ENCODE peak calls at places on chromosomes 7 and 10, in five cellular contexts. A is HCT116, G is WERI-Rb-1, Z is A549, L is aorta. M is an unnamed sample.

GRCh38 chr7:5595545-5596045 is 172.0 kb upstream of the TNRC18 start:
- DNase-seq in G (no peak), L (peak; percentile 64), Z (peak; percentile 58), A (no peak), M (no peak)

GRCh38 chr10:97744405-97745035 is 7.6 kb downstream of the ZFYVE27 start:
- DNase-seq in Z (no peak), A (no peak), G (no peak), L (no peak), M (no peak)

GRCh38 chr7:142542938-142543337 is 206.3 kb upstream of the PRSS1 start:
- DNase-seq in L (no peak), Z (no peak), A (no peak), G (no peak), M (no peak)

GRCh38 chr10:27746364-27747095 is 911 bp upstream of the MKX start:
- DNase-seq in G (no peak), L (no peak), A (no peak), Z (no peak), M (no peak)

GRCh38 chr7:144087230-144087629 is 1.2 kb downstream of the OR2A12 start:
- DNase-seq in G (no peak), A (no peak), L (no peak), Z (no peak), M (no peak)

GRCh38 chr10:99329891-99330674 is 927 bp downstream of the CNNM1 start:
- DNase-seq in L (no peak), G (peak; percentile 40), A (no peak), Z (no peak), M (no peak)

GRCh38 chr10:128763588-128763987 is 637.4 kb upstream of the MKI67 start:
- DNase-seq in A (no peak), L (no peak), Z (no peak), G (no peak), M (no peak)

GRCh38 chr7:134819401-134819800 is 40.0 kb downstream of the CALD1 start:
- DNase-seq in L (no peak), Z (no peak), G (no peak), A (no peak), M (no peak)

GRCh38 chr10:99234067-99234738 is 1.4 kb downstream of the HPSE2 start:
- DNase-seq in G (peak; percentile 12), L (peak; percentile 83), Z (no peak), A (no peak), M (no peak)

GRCh38 chr7:26348987-26349809 is 57.5 kb downstream of the SNX10 start:
- DNase-seq in Z (no peak), L (no peak), A (no peak), G (no peak), M (no peak)

GRCh38 chr10:132685121-132685891 is 100.6 kb downstream of the NKX6-2 start:
- DNase-seq in L (peak; percentile 55), Z (no peak), A (no peak), G (no peak), M (no peak)

GRCh38 chr7:13060173-13060572 is 372.7 kb downstream of the ARL4A start:
- DNase-seq in L (no peak), Z (no peak), A (no peak), G (no peak), M (no peak)

GRCh38 chr7:100547872-100548271 is 8.9 kb downstream of the AGFG2 start:
- DNase-seq in Z (no peak), A (no peak), G (no peak), L (no peak), M (no peak)

GRCh38 chr10:125001313-125002043 is 59.6 kb downstream of the ZRANB1 start:
- DNase-seq in G (no peak), L (peak; percentile 52), A (no peak), Z (no peak), M (no peak)

GRCh38 chr10:78184851-78185692 is 151.4 kb downstream of the RPS24 start:
- DNase-seq in G (no peak), A (no peak), Z (no peak), L (no peak), M (no peak)

GRCh38 chr7:125074141-125074540 is 144.5 kb upstream of the POT1 start:
- DNase-seq in A (no peak), G (no peak), L (no peak), Z (no peak), M (no peak)

GRCh38 chr10:33616921-33617320 is 282.5 kb upstream of the NRP1 start:
- DNase-seq in L (no peak), A (no peak), Z (no peak), G (no peak), M (no peak)

GRCh38 chr7:37018954-37019353 is 294.7 kb upstream of the AOAH start:
- DNase-seq in L (no peak), Z (no peak), A (no peak), G (no peak), M (no peak)

GRCh38 chr10:125029584-125030242 is 87.8 kb downstream of the ZRANB1 start:
- DNase-seq in L (no peak), G (no peak), A (no peak), Z (no peak), M (no peak)

GRCh38 chr7:148556892-148557291 is 33.7 kb upstream of the C7orf33 start:
- DNase-seq in G (no peak), Z (no peak), L (no peak), A (peak; percentile 7), M (no peak)

GRCh38 chr10:15305634-15306033 is 65.5 kb downstream of the FAM171A1 start:
- DNase-seq in Z (no peak), L (no peak), G (no peak), A (no peak), M (no peak)

GRCh38 chr7:55569269-55569663 is 3.0 kb downstream of the VOPP1 start:
- DNase-seq in G (no peak), L (no peak), A (no peak), Z (no peak), M (no peak)

GRCh38 chr7:151518105-151518780 is 1.5 kb downstream of the RHEB start:
- DNase-seq in Z (no peak), G (peak; percentile 29), A (no peak), L (peak; percentile 60), M (no peak)

GRCh38 chr7:191105-192034 is 1.0 kb upstream of the FAM20C start:
- DNase-seq in A (peak; percentile 10), G (peak; percentile 77), Z (peak; percentile 35), L (peak; percentile 73), M (no peak)

GRCh38 chr7:37284805-37285211 is 163.9 kb downstream of the ELMO1 start:
- DNase-seq in L (peak; percentile 63), A (peak; percentile 24), G (peak; percentile 68), Z (peak; percentile 29), M (peak; percentile 27)

GRCh38 chr7:135801045-135801693 is 52.6 kb upstream of the FAM180A start:
- DNase-seq in L (no peak), Z (peak; percentile 71), A (peak; percentile 58), G (peak; percentile 30), M (peak; percentile 39)

GRCh38 chr7:116522247-116522646 is 2.6 kb upstream of the CAV1 start:
- DNase-seq in Z (no peak), G (no peak), A (peak; percentile 69), L (no peak), M (no peak)

GRCh38 chr7:116525913-116526857 is 1.3 kb downstream of the CAV1 start:
- DNase-seq in L (peak; percentile 85), Z (peak; percentile 83), G (peak; percentile 61), A (no peak), M (no peak)

GRCh38 chr7:116525298-116525912 is 569 bp downstream of the CAV1 start:
- DNase-seq in A (no peak), L (peak; percentile 60), Z (no peak), G (no peak), M (no peak)

GRCh38 chr7:116524609-116525297 is at the start of gene CAV1:
- DNase-seq in A (peak; percentile 92), Z (peak; percentile 93), L (peak; percentile 88), G (peak; percentile 12), M (no peak)

DNA sequence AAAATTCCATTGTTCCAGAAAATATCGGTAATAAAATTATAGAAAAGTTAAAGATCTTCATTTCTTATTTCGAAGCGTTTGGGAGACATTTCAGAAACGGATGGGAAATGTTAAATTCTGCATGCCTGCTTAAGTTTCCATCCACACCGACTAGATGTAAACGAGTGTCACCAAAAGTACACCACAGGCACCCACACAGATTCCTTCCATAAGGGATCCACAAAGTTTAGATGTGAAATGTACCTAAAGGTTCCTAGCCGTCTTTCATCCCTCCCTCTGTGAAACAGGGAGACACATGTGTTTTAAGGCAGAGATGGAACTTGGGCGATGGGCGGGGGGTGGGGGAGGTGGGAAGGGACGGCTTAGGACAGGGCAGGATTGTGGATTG is 621 bp upstream of the CAV1 start:
- DNase-seq in A (no peak), L (no peak), G (no peak), Z (no peak), M (no peak)
- H3K9me3 ChIP-seq in A (no peaks in the 10 kb centered on the region), L (no peaks in the 10 kb centered on the region), G (no peaks in the 10 kb centered on the region), Z (no peaks in the 10 kb centered on the region), M (no peaks in the 10 kb centered on the region)

DNA sequence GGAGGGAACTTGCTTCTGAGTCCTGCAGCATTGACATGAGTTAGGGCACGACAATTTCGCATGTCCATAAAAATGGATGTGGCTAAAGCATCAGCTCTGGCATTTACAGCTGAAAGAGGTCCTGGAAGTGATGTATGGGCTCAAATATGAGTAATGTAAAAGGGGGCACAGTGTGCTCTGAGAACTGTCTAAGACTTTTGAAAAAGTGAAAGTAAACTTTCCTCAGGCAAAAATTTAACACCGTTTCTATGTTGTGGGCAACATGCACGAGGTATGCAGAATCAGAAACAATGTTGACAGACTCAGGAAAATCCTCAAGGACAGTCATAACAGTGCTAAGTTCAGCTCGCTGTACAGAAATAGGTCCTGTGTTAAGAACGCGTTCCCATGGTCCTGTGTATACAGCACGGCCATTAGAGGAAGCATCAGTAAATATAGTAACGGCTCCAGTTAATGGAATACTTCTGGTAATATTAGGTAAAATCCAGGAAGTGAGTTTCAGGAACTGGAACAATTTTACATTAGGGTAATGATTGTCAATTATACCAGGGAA is 37.9 kb upstream of the AKR1C2 start:
- DNase-seq in Z (no peak), L (no peak), G (no peak), A (no peak), M (no peak)
- H3K27ac ChIP-seq in Z (peak overlapping the region; percentile 12), L (peak overlapping the region; percentile 36), G (no peak overlapping the region), A (no peak overlapping the region), M (no peak overlapping the region)

DNA sequence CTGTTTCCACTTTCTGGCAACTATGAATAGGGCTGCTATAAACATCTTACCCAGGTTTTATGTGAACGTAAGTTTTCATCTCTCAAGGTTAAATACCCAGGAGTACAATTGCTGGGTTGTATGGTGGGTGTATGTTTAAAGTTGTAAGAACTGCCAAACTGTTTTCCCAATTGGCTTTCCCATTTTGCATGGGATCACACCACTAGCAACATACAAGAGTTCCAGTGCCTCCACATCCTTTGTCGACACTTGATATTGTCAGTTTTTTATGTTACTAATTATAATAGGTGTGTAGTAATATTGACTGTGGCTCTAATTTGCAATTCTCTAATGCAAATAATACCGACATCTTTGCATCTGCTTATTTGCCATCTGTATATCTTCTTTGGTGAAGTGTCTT is 82.9 kb downstream of the SFMBT2 start:
- DNase-seq in Z (no peak), G (no peak), L (no peak), A (no peak), M (no peak)
- H3K9me3 ChIP-seq in Z (peaks cover 29% of the 10 kb centered on the region), G (no peaks in the 10 kb centered on the region), L (peaks cover 1% of the 10 kb centered on the region), A (no peaks in the 10 kb centered on the region), M (no peaks in the 10 kb centered on the region)

GRCh38 chr7:44286618-44287487 is 38.5 kb downstream of the CAMK2B start:
- DNase-seq in L (peak; percentile 34), A (no peak), Z (no peak), G (peak; percentile 9), M (no peak)

GRCh38 chr7:44289341-44290249 is 35.8 kb downstream of the CAMK2B start:
- DNase-seq in L (peak; percentile 42), Z (no peak), G (peak; percentile 5), A (no peak), M (no peak)

GRCh38 chr7:44288811-44289340 is 36.5 kb downstream of the CAMK2B start:
- DNase-seq in A (no peak), Z (no peak), G (peak; percentile 5), L (peak; percentile 33), M (no peak)

GRCh38 chr7:44287488-44288380 is 37.7 kb downstream of the CAMK2B start:
- DNase-seq in A (no peak), Z (no peak), L (no peak), G (peak; percentile 4), M (no peak)

GRCh38 chr7:44288381-44288685 is 37.1 kb downstream of the CAMK2B start:
- DNase-seq in G (no peak), L (peak; percentile 30), Z (no peak), A (no peak), M (no peak)
- H3K27ac ChIP-seq in G (no peak overlapping the region), L (no peak overlapping the region), Z (no peak overlapping the region), A (no peak overlapping the region), M (no peak overlapping the region)